ENCODE peak calls at places on chromosome 15, in seven cellular contexts. U, B, R, G, D, X and Z are unnamed samples.

GRCh38 chr15:42279234-42279723 is 6.0 kb upstream of the TMEM87A start:
- DNase-seq in U (no peak), D (no peak), R (no peak), B (no peak), G (no peak), X (no peak), Z (no peak)

GRCh38 chr15:99059010-99059981 is 45.6 kb upstream of the SYNM start:
- DNase-seq in D (peak), G (peak), X (peak), U (peak), R (peak), B (peak), Z (peak)

GRCh38 chr15:73858062-73858461 is 15.3 kb upstream of the TBC1D21 start:
- DNase-seq in B (no peak), G (no peak), R (no peak), X (no peak), D (peak), U (no peak), Z (no peak)

GRCh38 chr15:59594493-59594942 is 17.1 kb upstream of the GCNT3 start:
- DNase-seq in R (peak), U (no peak), D (no peak), X (peak), B (no peak), G (peak), Z (no peak)

GRCh38 chr15:71274448-71274798 is 159.2 kb downstream of the THSD4 start:
- DNase-seq in X (no peak), U (no peak), D (no peak), R (no peak), B (no peak), G (no peak), Z (no peak)

GRCh38 chr15:67785431-67785830 is 39.9 kb upstream of the SKOR1 start:
- DNase-seq in U (no peak), X (no peak), B (no peak), D (no peak), R (no peak), G (no peak), Z (no peak)

GRCh38 chr15:77035584-77035983 is 35.3 kb downstream of the TSPAN3 start:
- DNase-seq in U (no peak), R (no peak), X (no peak), B (no peak), G (no peak), D (peak), Z (no peak)

GRCh38 chr15:82554351-82554750 is 14.1 kb upstream of the RPS17 start:
- DNase-seq in X (no peak), U (no peak), B (no peak), G (no peak), D (no peak), R (no peak), Z (no peak)

GRCh38 chr15:79101866-79102581 is 11.4 kb upstream of the RASGRF1 start:
- DNase-seq in B (no peak), D (peak), G (no peak), X (peak), U (no peak), R (no peak), Z (peak)

GRCh38 chr15:76327191-76328105 is 9.1 kb upstream of the ISL2 start:
- DNase-seq in D (no peak), G (no peak), X (no peak), R (no peak), B (no peak), U (no peak), Z (peak)

GRCh38 chr15:67079361-67079760 is 14.0 kb downstream of the SMAD3 start:
- DNase-seq in X (no peak), G (no peak), U (no peak), D (no peak), R (no peak), B (no peak), Z (no peak)

GRCh38 chr15:88029696-88030095 is 226.8 kb downstream of the NTRK3 start:
- DNase-seq in D (no peak), G (no peak), U (no peak), X (no peak), B (no peak), R (no peak), Z (no peak)

GRCh38 chr15:99707481-99708270 is 25.6 kb downstream of the LYSMD4 start:
- DNase-seq in D (no peak), U (no peak), X (no peak), R (peak), G (peak), B (no peak), Z (no peak)

GRCh38 chr15:28260722-28261121 is 61.3 kb downstream of the HERC2 start:
- DNase-seq in B (no peak), U (no peak), D (peak), G (no peak), R (no peak), X (no peak), Z (no peak)

GRCh38 chr15:92075764-92076163 is 222.3 kb downstream of the SLCO3A1 start:
- DNase-seq in G (no peak), X (peak), U (no peak), D (no peak), B (no peak), R (no peak), Z (no peak)

GRCh38 chr15:62791694-62792093 is 250.9 kb upstream of the TPM1 start:
- DNase-seq in B (no peak), U (no peak), X (no peak), R (no peak), D (no peak), G (no peak), Z (no peak)

GRCh38 chr15:79209690-79210089 is 72.8 kb upstream of the ANKRD34C start:
- DNase-seq in G (no peak), X (no peak), D (peak), R (no peak), U (no peak), B (no peak), Z (no peak)

GRCh38 chr15:29698030-29698701 is 124.1 kb downstream of the TJP1 start:
- DNase-seq in B (no peak), R (no peak), G (no peak), U (no peak), X (peak), D (no peak), Z (no peak)

GRCh38 chr15:42203891-42204290 is 4.2 kb downstream of the VPS39 start:
- DNase-seq in U (no peak), X (peak), B (no peak), G (peak), D (no peak), R (no peak), Z (no peak)

GRCh38 chr15:96035091-96035490 is 295.4 kb upstream of the NR2F2 start:
- DNase-seq in R (no peak), X (no peak), G (no peak), B (no peak), D (no peak), U (no peak), Z (no peak)

GRCh38 chr15:31160297-31160696 is 58.8 kb upstream of the TRPM1 start:
- DNase-seq in U (no peak), X (no peak), D (no peak), G (no peak), R (no peak), B (no peak), Z (no peak)

GRCh38 chr15:97978408-97979130 is 18.1 kb downstream of the ARRDC4 start:
- DNase-seq in B (no peak), G (no peak), X (peak), U (no peak), D (no peak), R (no peak), Z (no peak)

GRCh38 chr15:97979131-97979502 is 18.6 kb downstream of the ARRDC4 start:
- DNase-seq in R (no peak), U (no peak), B (no peak), G (no peak), D (no peak), X (no peak), Z (no peak)

GRCh38 chr15:97976129-97976528 is 15.6 kb downstream of the ARRDC4 start:
- DNase-seq in U (no peak), X (no peak), D (no peak), B (no peak), G (no peak), R (no peak), Z (no peak)

GRCh38 chr15:97977734-97978133 is 17.2 kb downstream of the ARRDC4 start:
- DNase-seq in X (no peak), G (no peak), U (no peak), B (no peak), R (no peak), D (no peak), Z (no peak)

GRCh38 chr15:97976766-97977503 is 16.4 kb downstream of the ARRDC4 start:
- DNase-seq in G (no peak), B (no peak), R (no peak), X (no peak), D (no peak), U (no peak), Z (no peak)
- TF ChIP-seq CTCF in G (no peak), B (no peak), R (no peak), X (no peak), D (no peak), U (no peak), Z (no peak)

GRCh38 chr15:33292718-33293307 is 18.0 kb upstream of the RYR3 start:
- DNase-seq in U (no peak), X (peak), G (no peak), B (peak), D (peak), R (peak), Z (no peak)
- TF ChIP-seq CTCF in U (peak), X (peak), G (peak), B (peak), D (peak), R (peak), Z (peak)

DNA sequence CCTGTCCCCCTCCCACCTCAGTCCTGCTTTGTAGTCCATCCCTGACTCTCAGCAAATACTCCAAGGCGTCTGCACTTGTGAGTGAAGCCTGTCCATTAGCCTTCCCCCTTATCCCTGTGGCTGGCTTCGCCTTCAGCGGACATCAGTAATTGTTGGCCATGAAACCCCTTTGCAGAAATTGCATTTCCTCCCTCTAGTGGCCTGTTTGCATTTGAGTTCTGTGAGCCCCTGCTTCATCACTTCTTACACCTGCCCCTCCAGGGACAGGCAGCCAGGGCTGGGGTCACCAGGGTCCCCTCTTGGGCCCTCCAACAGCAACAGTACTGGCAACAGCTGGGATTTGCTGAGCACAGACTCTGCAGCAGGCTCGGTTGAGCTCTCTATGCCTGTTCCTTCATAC is 9.0 kb upstream of the LRRK1 start:
- DNase-seq in B (no peak), U (no peak), G (no peak), D (no peak), X (no peak), R (no peak), Z (no peak)
- TF ChIP-seq CTCF in B (peak), U (no peak), G (peak), D (peak), X (peak), R (peak), Z (peak)

GRCh38 chr15:74893627-74894026 is 3.8 kb downstream of the MPI start:
- DNase-seq in G (no peak), X (no peak), U (no peak), B (no peak), D (no peak), R (no peak), Z (no peak)

GRCh38 chr15:74891469-74891868 is 1.6 kb downstream of the MPI start:
- DNase-seq in X (no peak), D (no peak), U (no peak), G (no peak), B (no peak), R (no peak), Z (no peak)

GRCh38 chr15:74892931-74893330 is 3.1 kb downstream of the MPI start:
- DNase-seq in D (no peak), U (no peak), B (no peak), X (no peak), R (no peak), G (no peak), Z (no peak)

GRCh38 chr15:74889882-74890768 is at the start of gene MPI:
- DNase-seq in X (peak), G (no peak), R (no peak), B (peak), D (peak), U (peak), Z (peak)

GRCh38 chr15:74892313-74892712 is 2.5 kb downstream of the MPI start:
- DNase-seq in G (no peak), B (no peak), X (no peak), D (no peak), R (no peak), U (no peak), Z (no peak)
- TF ChIP-seq CTCF in G (no peak), B (no peak), X (no peak), D (no peak), R (no peak), U (no peak), Z (no peak)

GRCh38 chr15:91068966-91069365 is 31.1 kb upstream of the SV2B start:
- DNase-seq in B (no peak), U (no peak), D (no peak), X (no peak), G (no peak), R (no peak), Z (no peak)
- TF ChIP-seq CTCF in B (no peak), U (no peak), D (peak), X (no peak), G (no peak), R (no peak), Z (no peak)

DNA sequence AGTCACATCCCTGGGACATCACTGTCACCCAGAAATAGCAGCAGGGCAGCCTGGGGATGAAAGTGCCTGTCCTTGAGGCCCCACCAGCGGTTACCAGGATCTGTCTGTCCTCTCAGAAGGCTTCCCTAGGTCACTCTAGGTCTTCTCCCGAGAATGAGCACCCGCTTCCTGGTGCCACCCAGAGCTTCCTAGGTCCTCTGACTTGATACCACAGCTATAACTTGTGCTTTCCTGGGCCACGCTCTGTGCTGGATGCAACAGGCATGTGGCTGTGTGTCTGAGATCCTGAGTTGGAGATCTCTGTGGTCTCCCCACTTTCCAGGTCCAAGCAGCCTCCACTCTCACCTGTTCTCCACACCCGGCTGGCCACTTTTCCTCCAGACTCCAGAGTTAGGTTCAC is 25.8 kb downstream of the ARNT2 start:
- DNase-seq in X (no peak), D (no peak), R (no peak), G (no peak), U (no peak), B (no peak), Z (no peak)
- TF ChIP-seq CTCF in X (no peak), D (no peak), R (no peak), G (no peak), U (no peak), B (no peak), Z (no peak)

DNA sequence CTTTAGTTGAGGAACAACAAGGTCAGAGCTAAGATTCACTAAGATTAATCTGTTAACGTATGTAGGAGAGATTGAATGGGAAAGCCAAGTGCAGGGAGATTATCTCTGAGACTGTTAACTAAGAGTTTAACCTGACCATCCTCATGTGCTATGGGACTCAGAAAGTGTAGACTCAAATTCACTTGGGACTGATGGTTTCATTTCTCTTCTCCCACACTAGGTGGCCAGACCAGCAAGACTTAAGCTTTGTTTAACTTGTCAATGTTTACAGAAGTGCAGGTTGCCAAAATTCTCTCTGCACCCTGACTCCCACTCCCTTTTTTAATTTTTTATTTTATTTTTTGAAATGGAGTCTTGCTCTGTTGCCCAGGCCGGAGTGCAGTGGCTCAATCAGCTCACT is 6.3 kb upstream of the HEXA start:
- DNase-seq in X (peak), R (no peak), D (no peak), B (no peak), U (no peak), G (no peak), Z (no peak)
- TF ChIP-seq CTCF in X (peak), R (peak), D (peak), B (no peak), U (peak), G (peak), Z (peak)